ENCODE peak calls at places on chromosomes 4 and X, in seven cellular contexts. L is cardiac muscle cell, V is brain microvascular endothelial cell, W is endodermal cell, U is right lobe of liver, A is PC-3, F is upper lobe of right lung. E is an unnamed sample.

GRCh38 chr4:21476753-21477152 is 471.8 kb downstream of the KCNIP4 start:
- DNase-seq in U (no peak), V (peak), F (no peak), W (peak), L (peak), A (peak), E (no peak)

GRCh38 chrX:72470111-72470510 is 102.5 kb downstream of the HDAC8 start:
- DNase-seq in L (no peak), W (no peak), U (no peak), V (no peak), A (no peak), F (no peak), E (no peak)

GRCh38 chr4:78379991-78380739 is 171.4 kb upstream of the ANXA3 start:
- DNase-seq in L (no peak), W (no peak), A (no peak), F (no peak), V (no peak), U (no peak), E (peak)

GRCh38 chrX:66149519-66149918 is 14.5 kb upstream of the HEPH start:
- DNase-seq in L (no peak), W (no peak), A (no peak), V (no peak), F (no peak), U (no peak), E (no peak)

GRCh38 chr4:3877236-3877635 is 111.1 kb downstream of the ADRA2C start:
- DNase-seq in W (no peak), A (no peak), F (no peak), L (no peak), U (no peak), V (peak), E (no peak)

GRCh38 chr4:38368612-38369011 is 295.4 kb upstream of the KLF3 start:
- DNase-seq in A (peak), U (no peak), L (no peak), F (no peak), W (no peak), V (peak), E (peak)

GRCh38 chr4:80266267-80266901 is at the start of gene FGF5:
- DNase-seq in V (peak), L (peak), U (no peak), F (peak), A (peak), W (peak), E (peak)

GRCh38 chrX:1222511-1223252 is 10.2 kb upstream of the CRLF2 start:
- DNase-seq in V (peak), F (no peak), U (no peak), W (no peak), L (no peak), A (peak), E (no peak)

GRCh38 chr4:163109967-163110366 is 56.7 kb downstream of the NAF1 start:
- DNase-seq in W (no peak), U (no peak), A (no peak), F (no peak), L (no peak), V (no peak), E (no peak)

GRCh38 chrX:46500054-46500453 is 45.2 kb downstream of the ZNF674 start:
- DNase-seq in F (no peak), L (no peak), W (no peak), A (no peak), U (no peak), V (no peak), E (no peak)

GRCh38 chr4:133624744-133625143 is 475.6 kb downstream of the PCDH10 start:
- DNase-seq in F (no peak), L (peak), W (peak), U (no peak), V (no peak), A (no peak), E (no peak)

GRCh38 chr4:72473434-72473900 is 95.6 kb downstream of the ADAMTS3 start:
- DNase-seq in V (peak), A (no peak), L (no peak), U (no peak), W (no peak), F (no peak), E (no peak)

GRCh38 chr4:28228575-28228974 is 1367.9 kb downstream of the STIM2 start:
- DNase-seq in W (no peak), U (no peak), A (no peak), V (no peak), L (no peak), F (no peak), E (no peak)

GRCh38 chr4:33996075-33996718 is 2248.1 kb downstream of the ARAP2 start:
- DNase-seq in U (no peak), V (no peak), A (no peak), L (no peak), W (no peak), F (no peak), E (no peak)

GRCh38 chr4:10478621-10479020 is 21.4 kb upstream of the ZNF518B start:
- DNase-seq in W (no peak), V (no peak), A (no peak), F (no peak), L (no peak), U (no peak), E (no peak)

DNA sequence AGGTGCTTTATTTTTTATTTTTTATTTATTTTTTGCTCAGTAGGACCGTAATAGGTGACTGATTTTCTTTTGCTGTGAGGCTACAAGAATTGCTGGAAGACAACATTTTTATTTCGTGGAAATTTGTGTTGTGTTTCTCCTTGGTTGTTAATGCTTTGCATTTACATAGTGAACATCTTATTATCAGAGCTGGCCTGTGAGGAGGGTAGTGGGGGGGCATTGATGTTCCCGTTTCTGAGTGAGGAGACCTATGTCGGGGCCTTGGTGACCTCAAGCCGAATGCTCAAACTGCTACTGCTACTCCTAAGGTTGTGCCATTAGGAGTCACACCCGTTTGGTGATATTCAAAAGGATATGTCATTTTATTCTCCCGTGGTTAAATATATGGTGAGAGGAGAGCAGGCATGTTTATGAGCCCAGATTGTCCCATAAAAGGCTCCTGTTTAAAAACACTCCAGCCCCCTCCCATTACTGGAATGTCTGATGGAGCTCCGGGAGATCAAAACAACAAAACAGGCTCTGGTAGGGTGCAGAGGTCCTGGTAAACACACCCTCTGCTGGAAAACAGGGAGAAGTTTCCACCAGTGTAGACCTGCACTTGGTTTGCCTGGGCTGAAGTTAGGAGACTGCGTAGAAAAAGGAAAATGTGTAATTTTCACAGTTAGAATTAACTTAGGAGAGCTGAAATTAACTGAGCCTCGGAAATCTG is 5.6 kb downstream of the PDGFRA start:
- DNase-seq in W (no peak), U (no peak), F (no peak), V (peak), L (no peak), A (no peak), E (no peak)
- TF ChIP-seq CTCF in W (peak), U (peak), F (no peak), V (peak), L (no peak), A (peak), E (peak)

GRCh38 chr4:128341634-128342033 is 54.0 kb upstream of the PGRMC2 start:
- DNase-seq in A (no peak), U (no peak), L (no peak), W (no peak), V (no peak), F (no peak), E (no peak)

GRCh38 chr4:128338634-128339355 is 51.2 kb upstream of the PGRMC2 start:
- DNase-seq in A (peak), F (no peak), L (no peak), W (no peak), U (no peak), V (peak), E (no peak)

GRCh38 chr4:128346054-128346716 is 58.6 kb upstream of the PGRMC2 start:
- DNase-seq in F (no peak), A (no peak), U (no peak), W (no peak), L (no peak), V (no peak), E (no peak)

GRCh38 chr4:128345650-128346049 is 58.0 kb upstream of the PGRMC2 start:
- DNase-seq in F (no peak), L (no peak), U (no peak), A (no peak), W (no peak), V (no peak), E (no peak)

GRCh38 chr4:128342762-128343161 is 55.1 kb upstream of the PGRMC2 start:
- DNase-seq in F (no peak), L (no peak), V (no peak), W (no peak), U (no peak), A (no peak), E (no peak)
- H3K27ac ChIP-seq in F (no peak), L (no peak), V (no peak), W (no peak), U (no peak), A (no peak), E (no peak)

DNA sequence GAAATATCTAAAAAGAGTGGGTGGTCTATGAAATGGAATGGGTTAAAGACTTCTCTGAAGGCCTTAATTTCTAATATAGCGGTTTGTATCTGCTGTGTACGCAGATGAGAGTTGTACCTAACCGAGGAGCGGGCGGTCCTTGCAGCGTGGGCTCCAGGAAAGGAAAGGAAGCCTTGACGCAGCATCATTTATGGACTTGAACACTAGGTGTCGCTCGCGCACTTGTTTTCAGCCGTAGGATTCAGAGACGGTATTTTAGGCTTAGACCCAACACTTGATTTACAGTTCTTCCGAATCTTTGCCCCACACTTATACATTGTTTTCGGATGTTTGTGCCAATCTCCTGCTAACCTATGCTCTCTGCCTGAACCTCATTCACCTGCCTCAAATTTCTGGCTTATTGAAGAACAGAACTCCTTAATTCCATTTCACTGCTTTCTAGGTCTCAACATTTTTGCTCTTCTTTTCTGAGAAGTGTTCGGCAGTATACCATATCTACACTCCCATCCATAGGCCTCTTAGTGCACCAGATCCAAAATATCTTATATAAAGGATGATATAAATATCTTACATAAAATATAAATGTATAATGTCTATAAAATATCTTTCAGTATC is 48.9 kb upstream of the AADAT start:
- DNase-seq in F (peak), U (peak), V (peak), A (peak), L (peak), W (peak), E (peak)
- TF ChIP-seq CTCF in F (peak), U (peak), V (peak), A (peak), L (peak), W (peak), E (peak)

DNA sequence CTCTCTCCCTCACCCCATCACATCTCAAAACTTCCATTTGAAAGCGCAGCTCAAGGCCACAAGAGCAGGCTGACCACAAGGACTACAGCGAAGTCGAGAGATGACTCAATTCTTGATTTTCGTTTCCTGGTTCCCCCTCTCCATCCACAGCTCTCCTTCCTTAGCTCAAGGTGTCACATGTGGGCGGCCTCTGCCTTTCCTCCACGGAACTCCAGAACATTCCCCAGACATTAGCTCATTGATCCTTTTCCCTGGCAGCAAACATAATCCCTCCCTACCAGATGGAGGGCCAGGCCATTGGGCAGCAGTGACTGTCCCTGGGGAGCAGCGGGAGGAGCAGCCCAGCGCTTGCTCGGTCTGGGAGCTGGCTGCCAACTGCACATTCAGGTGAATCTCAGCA is 56.3 kb downstream of the CCDC149 start:
- DNase-seq in U (no peak), L (no peak), F (no peak), W (peak), V (peak), A (no peak), E (no peak)
- H3K27ac ChIP-seq in U (no peak), L (no peak), F (no peak), W (no peak), V (peak), A (no peak), E (no peak)

E was measured in RWPE1.